ENCODE peak calls at places on chromosome 20, in nine cellular contexts. W is GM23338, M is breast epithelium, F is cardiac muscle cell, B is mucosa of descending colon, Q is NB4, R is mammary epithelial cell, H is kidney epithelial cell, T is AG10803. I is an unnamed sample.

GRCh38 chr20:1301031-1301529 is 27.9 kb downstream of the SDCBP2 start:
- DNase-seq in B (no peak), Q (peak), T (peak), M (no peak), H (no peak), R (peak), F (peak), W (peak), I (peak)

GRCh38 chr20:3781153-3781910 is at the start of gene SPEF1:
- DNase-seq in M (peak), R (peak), B (peak), T (peak), W (peak), H (peak), Q (peak), F (peak), I (peak)

GRCh38 chr20:5041433-5041832 is 40.1 kb upstream of the SLC23A2 start:
- DNase-seq in B (no peak), H (no peak), F (peak), W (peak), Q (peak), R (no peak), T (peak), M (no peak), I (peak)

GRCh38 chr20:37755665-37756064 is 61.8 kb downstream of the CTNNBL1 start:
- DNase-seq in H (no peak), R (no peak), T (peak), Q (peak), M (no peak), W (no peak), F (no peak), B (no peak), I (no peak)

GRCh38 chr20:5181492-5181891 is 54.7 kb downstream of the CDS2 start:
- DNase-seq in B (no peak), W (no peak), H (no peak), F (no peak), T (no peak), Q (no peak), M (no peak), R (no peak), I (no peak)

GRCh38 chr20:32632461-32633354 is 41.0 kb downstream of the C20orf203 start:
- DNase-seq in W (no peak), M (no peak), Q (no peak), R (no peak), F (no peak), T (no peak), B (no peak), H (no peak), I (no peak)

GRCh38 chr20:4040283-4041179 is 25.2 kb upstream of the RNF24 start:
- DNase-seq in Q (no peak), R (peak), B (no peak), H (no peak), F (peak), W (no peak), M (no peak), T (peak), I (peak)

GRCh38 chr20:57289401-57290177 is 23.1 kb upstream of the BMP7 start:
- DNase-seq in R (no peak), B (no peak), T (no peak), W (no peak), H (no peak), M (no peak), F (no peak), Q (no peak), I (no peak)

GRCh38 chr20:24577271-24577909 is 108.0 kb downstream of the SYNDIG1 start:
- DNase-seq in F (no peak), B (no peak), W (no peak), R (no peak), Q (peak), H (no peak), M (no peak), T (no peak), I (no peak)

GRCh38 chr20:32731882-32732266 is 11.4 kb downstream of the COMMD7 start:
- DNase-seq in M (no peak), B (no peak), R (no peak), W (no peak), H (no peak), F (peak), Q (peak), T (no peak), I (no peak)

GRCh38 chr20:62066983-62067433 is 1.3 kb upstream of the TAF4 start:
- DNase-seq in Q (no peak), H (no peak), F (peak), M (peak), T (peak), B (no peak), W (peak), R (no peak), I (no peak)

GRCh38 chr20:46931699-46932098 is 37.1 kb downstream of the EYA2 start:
- DNase-seq in Q (no peak), W (no peak), F (no peak), R (no peak), M (no peak), H (no peak), T (peak), B (no peak), I (no peak)

GRCh38 chr20:46362931-46363872 is 43.2 kb downstream of the ELMO2 start:
- DNase-seq in T (peak), B (no peak), F (no peak), H (no peak), Q (no peak), R (no peak), M (no peak), W (no peak), I (no peak)

GRCh38 chr20:37414133-37414532 is 68.2 kb downstream of the SRC start:
- DNase-seq in H (no peak), F (no peak), W (no peak), Q (no peak), R (no peak), M (no peak), B (peak), T (no peak), I (no peak)

GRCh38 chr20:46523696-46524328 is 10.5 kb upstream of the ZNF334 start:
- DNase-seq in W (peak), M (no peak), H (no peak), F (peak), B (no peak), T (peak), R (peak), Q (peak), I (no peak)

GRCh38 chr20:10924628-10925266 is 250.9 kb upstream of the JAG1 start:
- DNase-seq in Q (no peak), M (no peak), W (no peak), T (peak), R (peak), B (no peak), F (peak), H (peak), I (peak)

GRCh38 chr20:1894951-1895673 is at the start of gene SIRPA:
- DNase-seq in W (peak), F (peak), T (peak), R (peak), H (no peak), Q (peak), M (no peak), B (no peak), I (peak)

GRCh38 chr20:47040506-47041125 is 146.0 kb downstream of the EYA2 start:
- DNase-seq in B (no peak), Q (no peak), F (no peak), R (no peak), T (no peak), M (no peak), H (no peak), W (no peak), I (no peak)

GRCh38 chr20:61100489-61100888 is 151.6 kb upstream of the CDH4 start:
- DNase-seq in H (no peak), M (no peak), B (no peak), W (no peak), T (no peak), Q (peak), R (peak), F (no peak), I (no peak)

GRCh38 chr20:53244711-53245110 is 272.6 kb downstream of the TSHZ2 start:
- DNase-seq in B (no peak), Q (no peak), H (no peak), F (no peak), R (no peak), T (no peak), M (no peak), W (no peak), I (no peak)

GRCh38 chr20:58906111-58906510 is 53.6 kb downstream of the GNAS start:
- DNase-seq in R (no peak), F (no peak), T (no peak), M (no peak), Q (no peak), W (no peak), H (no peak), B (no peak), I (no peak)

GRCh38 chr20:10209091-10209490 is 9.5 kb upstream of the SNAP25 start:
- DNase-seq in F (peak), R (no peak), W (no peak), T (peak), Q (no peak), M (no peak), H (no peak), B (no peak), I (no peak)

GRCh38 chr20:63292292-63292701 is 689 bp upstream of the COL20A1 start:
- DNase-seq in T (no peak), R (no peak), H (no peak), M (no peak), Q (peak), B (no peak), W (no peak), F (no peak), I (no peak)

GRCh38 chr20:62708591-62709536 is at the start of gene NTSR1:
- DNase-seq in F (no peak), T (no peak), W (peak), R (peak), B (peak), Q (peak), M (no peak), H (no peak), I (no peak)

GRCh38 chr20:33569290-33570094 is 79.6 kb downstream of the CBFA2T2 start:
- DNase-seq in B (no peak), M (no peak), W (peak), T (no peak), R (peak), H (no peak), F (no peak), Q (no peak), I (no peak)

GRCh38 chr20:54133434-54134427 is 40.1 kb downstream of the CYP24A1 start:
- DNase-seq in Q (no peak), T (peak), M (no peak), H (peak), W (no peak), F (peak), B (no peak), R (peak), I (no peak)

DNA sequence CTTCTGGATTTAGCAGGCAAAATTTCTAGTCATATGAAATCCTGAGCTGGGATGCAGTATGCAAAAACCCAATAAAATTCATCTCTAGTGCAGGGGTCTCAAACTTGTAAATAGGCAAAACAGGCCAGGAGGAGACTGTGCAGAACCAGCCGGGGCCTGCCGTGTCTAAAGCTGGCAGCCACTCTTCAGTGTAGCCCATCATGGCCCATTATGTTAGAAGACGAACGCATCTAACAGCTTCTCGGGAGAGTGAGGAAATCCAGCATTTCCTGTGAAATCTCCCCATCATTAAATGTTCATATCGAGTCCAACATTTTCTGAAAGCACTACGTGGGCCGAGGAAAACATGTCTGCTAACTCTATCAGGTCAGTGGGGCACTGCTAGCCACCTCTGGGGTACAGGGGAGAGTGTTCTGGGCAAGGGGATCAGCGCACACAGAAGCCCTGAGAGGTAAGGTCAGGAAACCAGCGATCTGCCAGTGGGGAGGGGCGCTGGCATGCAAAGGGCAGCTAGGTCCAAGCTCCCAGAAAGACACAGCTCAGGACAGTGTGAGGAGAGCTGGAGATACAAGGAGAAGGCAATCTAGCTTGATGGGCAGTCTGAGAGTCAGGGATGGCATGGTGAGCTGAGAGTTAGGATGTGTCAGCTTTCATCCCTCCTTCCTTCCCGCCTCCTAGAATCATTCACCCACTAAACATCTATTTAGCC is 144.2 kb downstream of the PREX1 start:
- DNase-seq in M (no peak), Q (no peak), F (no peak), W (no peak), H (no peak), B (no peak), T (no peak), R (no peak), I (no peak)
- H3K4me3 ChIP-seq in M (no peak), Q (no peak), F (no peak), W (no peak), H (no peak), B (no peak), T (no peak), R (no peak), I (no peak)

GRCh38 chr20:8766868-8767390 is 302.0 kb upstream of the PLCB4 start:
- DNase-seq in H (no peak), W (no peak), Q (no peak), M (no peak), F (no peak), T (no peak), B (no peak), R (no peak), I (peak)

GRCh38 chr20:8764289-8764962 is 304.5 kb upstream of the PLCB4 start:
- DNase-seq in R (no peak), F (peak), T (peak), M (no peak), H (no peak), B (peak), W (no peak), Q (no peak), I (no peak)
- H3K4me3 ChIP-seq in R (no peak), F (no peak), T (no peak), M (no peak), H (no peak), B (no peak), W (no peak), Q (no peak), I (no peak)

GRCh38 chr20:44643154-44643519 is 8.4 kb downstream of the ADA start:
- DNase-seq in M (no peak), B (no peak), F (no peak), Q (no peak), T (no peak), R (no peak), H (no peak), W (no peak), I (no peak)
- H3K4me3 ChIP-seq in M (peak), B (no peak), F (no peak), Q (no peak), T (no peak), R (no peak), H (no peak), W (no peak), I (no peak)

GRCh38 chr20:41049451-41049850 is 20.8 kb downstream of the TOP1 start:
- DNase-seq in B (no peak), H (no peak), Q (no peak), R (no peak), M (no peak), T (no peak), W (no peak), F (no peak), I (no peak)

GRCh38 chr20:41047279-41047974 is 18.8 kb downstream of the TOP1 start:
- DNase-seq in H (no peak), R (no peak), M (no peak), W (peak), T (no peak), Q (no peak), B (no peak), F (no peak), I (no peak)

GRCh38 chr20:41046716-41047115 is 18.1 kb downstream of the TOP1 start:
- DNase-seq in H (no peak), M (no peak), F (no peak), R (no peak), T (no peak), B (no peak), Q (peak), W (no peak), I (peak)

GRCh38 chr20:41048475-41049242 is 20.0 kb downstream of the TOP1 start:
- DNase-seq in F (no peak), T (peak), H (no peak), M (no peak), R (no peak), B (no peak), Q (peak), W (peak), I (peak)

GRCh38 chr20:41047975-41048305 is 19.3 kb downstream of the TOP1 start:
- DNase-seq in W (no peak), H (no peak), Q (peak), R (peak), B (no peak), T (peak), F (peak), M (no peak), I (peak)
- H3K4me3 ChIP-seq in W (peak), H (peak), Q (no peak), R (peak), B (no peak), T (peak), F (no peak), M (peak), I (peak)

I was measured in astrocyte of the spinal cord.